ENCODE peak calls at places on chromosomes 4 and X, in four cellular contexts. L, B, K and H are unnamed samples.

GRCh38 chr4:69828828-69829227 is 31.1 kb downstream of the SULT1E1 start:
- DNase-seq in K (no peak), B (no peak), L (peak), H (no peak)

GRCh38 chr4:67288964-67289363 is 256.3 kb downstream of the CENPC start:
- DNase-seq in B (no peak), K (peak), L (peak), H (peak)

GRCh38 chr4:152460488-152460887 is 75.4 kb downstream of the FBXW7 start:
- DNase-seq in L (peak), B (no peak), K (peak), H (no peak)

GRCh38 chr4:78613522-78614311 is 62.1 kb downstream of the ANXA3 start:
- DNase-seq in L (no peak), B (no peak), K (no peak), H (no peak)

GRCh38 chrX:123084797-123085196 is 99.3 kb upstream of the GRIA3 start:
- DNase-seq in K (peak), L (peak), B (no peak), H (no peak)

GRCh38 chrX:155028749-155029360 is 2.2 kb downstream of the FUNDC2 start:
- DNase-seq in L (peak), K (peak), B (no peak), H (no peak)

GRCh38 chrX:2678583-2678982 is 12.5 kb upstream of the CD99 start:
- DNase-seq in B (no peak), L (no peak), K (no peak), H (no peak)

GRCh38 chrX:39682778-39683177 is 415.0 kb downstream of the BCOR start:
- DNase-seq in B (no peak), K (no peak), L (no peak), H (no peak)

GRCh38 chr4:92264163-92264562 is 39.6 kb upstream of the GRID2 start:
- DNase-seq in B (no peak), L (no peak), K (no peak), H (no peak)

DNA sequence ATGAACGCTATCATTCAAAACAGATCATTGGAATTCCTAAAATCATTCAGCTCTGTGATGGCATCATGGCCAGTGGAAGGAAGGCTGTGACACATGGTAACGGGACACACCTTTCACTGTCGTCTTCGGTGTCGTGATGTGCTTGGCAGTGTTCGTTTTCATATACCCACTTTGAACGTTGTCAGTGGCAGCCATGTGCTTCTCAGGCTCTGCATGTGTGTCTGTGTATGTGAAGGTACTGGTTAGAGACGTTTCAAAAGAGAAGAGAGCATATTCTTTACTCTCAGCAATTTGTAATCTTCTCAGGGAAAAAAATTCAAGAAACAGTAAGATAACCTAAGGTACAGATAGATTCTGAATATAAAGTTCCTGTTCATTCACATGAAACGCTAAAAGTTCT is 70.6 kb upstream of the MSANTD1 start:
- DNase-seq in K (no peak), L (no peak), B (no peak), H (no peak)
- TF ChIP-seq CTCF in K (no peak), L (no peak), B (no peak), H (no peak)

GRCh38 chr4:183097251-183098079 is 1.6 kb upstream of the WWC2 start:
- DNase-seq in L (peak), B (no peak), K (no peak), H (peak)

GRCh38 chr4:183096276-183096965 is 2.6 kb upstream of the WWC2 start:
- DNase-seq in L (no peak), K (no peak), B (no peak), H (no peak)

GRCh38 chr4:183099537-183100297 is 660 bp downstream of the WWC2 start:
- DNase-seq in K (peak), B (no peak), L (no peak), H (peak)

GRCh38 chr4:183098723-183099536 is at the start of gene WWC2:
- DNase-seq in K (peak), B (no peak), L (peak), H (peak)

GRCh38 chr4:183098080-183098722 is 856 bp upstream of the WWC2 start:
- DNase-seq in L (peak), K (no peak), B (no peak), H (peak)
- TF ChIP-seq CTCF in L (no peak), K (no peak), B (no peak), H (no peak)

DNA sequence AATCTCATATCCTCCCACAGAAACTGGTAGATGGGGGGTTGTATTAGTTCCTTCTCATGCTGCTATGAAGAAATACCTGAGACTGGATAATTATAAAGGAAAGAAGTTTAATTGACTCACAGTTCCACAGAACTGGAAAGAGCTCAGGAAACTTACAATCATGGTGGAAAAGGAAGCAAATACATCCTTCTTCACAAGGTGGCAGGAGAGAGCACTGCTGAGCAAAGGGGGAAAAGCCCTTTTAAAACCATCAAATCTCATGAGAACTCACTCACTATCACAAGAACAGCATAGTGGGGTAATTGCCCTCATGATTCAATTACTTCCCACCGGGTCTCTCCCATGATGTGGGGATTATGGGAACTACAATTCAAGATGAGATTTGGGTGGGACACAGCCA is 250.5 kb upstream of the GPRIN3 start:
- DNase-seq in K (peak), B (no peak), L (peak), H (no peak)
- TF ChIP-seq CTCF in K (peak), B (peak), L (peak), H (no peak)

DNA sequence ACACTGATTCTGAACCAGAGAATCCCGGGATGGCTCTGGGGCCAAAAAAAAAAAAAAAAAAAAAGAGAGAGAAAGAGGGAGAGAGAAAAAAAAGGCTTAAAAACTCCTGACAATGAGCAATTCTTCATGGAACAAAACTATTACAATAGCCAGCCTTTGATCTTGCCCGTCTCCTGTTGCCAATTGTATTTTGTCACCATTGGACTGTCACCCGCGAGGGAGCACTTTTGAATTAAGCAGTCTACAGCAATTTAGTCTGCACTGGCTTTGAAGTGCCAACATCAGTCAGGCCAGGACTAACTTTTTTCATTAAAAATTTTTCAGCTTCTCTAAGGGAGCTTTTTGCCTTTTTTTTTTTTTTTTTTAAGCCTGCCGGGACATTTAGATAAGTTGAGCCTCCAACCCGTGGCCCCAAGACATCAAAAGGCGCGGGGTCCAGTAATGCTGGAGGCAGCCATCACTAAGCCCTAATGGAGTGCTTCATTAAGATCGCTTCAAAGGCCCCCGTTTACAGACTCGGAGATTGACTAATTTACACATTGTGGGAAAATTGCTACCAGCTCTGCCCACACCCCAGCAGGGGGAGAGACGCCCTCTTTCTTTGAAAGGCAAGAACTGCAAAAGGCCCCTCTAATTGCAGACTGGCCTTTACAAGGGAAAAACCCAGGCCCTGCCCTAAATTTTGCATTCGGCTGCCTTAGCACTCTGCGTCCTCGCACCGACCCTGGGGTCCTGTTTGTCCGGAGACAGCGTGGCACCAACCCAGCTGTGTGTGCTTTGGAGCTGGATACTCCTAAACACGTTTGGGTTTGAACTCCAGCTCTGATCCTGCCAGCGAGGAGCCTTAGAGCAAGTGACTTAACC is 98.1 kb upstream of the MSX1 start:
- DNase-seq in K (no peak), L (peak), B (no peak), H (no peak)
- TF ChIP-seq CTCF in K (no peak), L (peak), B (no peak), H (no peak)